ENCODE peak calls at places on chromosome 17, in seven cellular contexts. One of them, this sample, is unnamed.

GRCh38 chr17:52696362-52696761 is 537.8 kb upstream of the CA10 start:
- DNase-seq in activated T-cell treated with anti-CD3 and anti-CD28 coated beads for 4 hours: no peak
- DNase-seq in stimulated activated CD8-positive, alpha-beta memory T cell treated with anti-CD3 and anti-CD28 coated beads, Interleukin-7, amount 100 ng/mL, for 4 hours: no peak
- DNase-seq in NT2/D1: no peak
- DNase-seq in activated CD4-positive, alpha-beta T cell treated with anti-CD3 and anti-CD28 coated beads for 48 hours: no peak
- DNase-seq in activated naive CD4-positive, alpha-beta T cell treated with anti-CD3 and anti-CD28 coated beads, Interleukin-2, amount 10 ng/mL, durations not matched to agents 7 days and 5 days: no peak
- DNase-seq in HTR-8/SVneo: no peak
- DNase-seq in this sample: no peak

GRCh38 chr17:50147841-50148225 is 2.6 kb downstream of the PPP1R9B start:
- DNase-seq in activated CD4-positive, alpha-beta T cell treated with anti-CD3 and anti-CD28 coated beads for 48 hours: no peak
- DNase-seq in NT2/D1: no peak
- DNase-seq in HTR-8/SVneo: no peak
- DNase-seq in stimulated activated CD8-positive, alpha-beta memory T cell treated with anti-CD3 and anti-CD28 coated beads, Interleukin-7, amount 100 ng/mL, for 4 hours: no peak
- DNase-seq in activated naive CD4-positive, alpha-beta T cell treated with anti-CD3 and anti-CD28 coated beads, Interleukin-2, amount 10 ng/mL, durations not matched to agents 7 days and 5 days: no peak
- DNase-seq in activated T-cell treated with anti-CD3 and anti-CD28 coated beads for 4 hours: no peak
- DNase-seq in this sample: no peak

GRCh38 chr17:38871247-38871991 is 1.6 kb downstream of the LASP1 start:
- DNase-seq in stimulated activated CD8-positive, alpha-beta memory T cell treated with anti-CD3 and anti-CD28 coated beads, Interleukin-7, amount 100 ng/mL, for 4 hours: peak; percentile 74
- DNase-seq in HTR-8/SVneo: peak; percentile 85
- DNase-seq in NT2/D1: no peak
- DNase-seq in activated T-cell treated with anti-CD3 and anti-CD28 coated beads for 4 hours: peak; percentile 79
- DNase-seq in activated CD4-positive, alpha-beta T cell treated with anti-CD3 and anti-CD28 coated beads for 48 hours: peak; percentile 87
- DNase-seq in activated naive CD4-positive, alpha-beta T cell treated with anti-CD3 and anti-CD28 coated beads, Interleukin-2, amount 10 ng/mL, durations not matched to agents 7 days and 5 days: peak; percentile 86
- DNase-seq in this sample: no peak

GRCh38 chr17:16086957-16087356 is 87.3 kb downstream of the TTC19 start:
- DNase-seq in activated CD4-positive, alpha-beta T cell treated with anti-CD3 and anti-CD28 coated beads for 48 hours: peak; percentile 4
- DNase-seq in stimulated activated CD8-positive, alpha-beta memory T cell treated with anti-CD3 and anti-CD28 coated beads, Interleukin-7, amount 100 ng/mL, for 4 hours: no peak
- DNase-seq in HTR-8/SVneo: no peak
- DNase-seq in NT2/D1: no peak
- DNase-seq in activated T-cell treated with anti-CD3 and anti-CD28 coated beads for 4 hours: no peak
- DNase-seq in activated naive CD4-positive, alpha-beta T cell treated with anti-CD3 and anti-CD28 coated beads, Interleukin-2, amount 10 ng/mL, durations not matched to agents 7 days and 5 days: no peak
- DNase-seq in this sample: no peak

GRCh38 chr17:78144146-78144719 is 2.0 kb upstream of the C17orf99 start:
- DNase-seq in activated naive CD4-positive, alpha-beta T cell treated with anti-CD3 and anti-CD28 coated beads, Interleukin-2, amount 10 ng/mL, durations not matched to agents 7 days and 5 days: peak; percentile 26
- DNase-seq in HTR-8/SVneo: peak; percentile 77
- DNase-seq in activated CD4-positive, alpha-beta T cell treated with anti-CD3 and anti-CD28 coated beads for 48 hours: no peak
- DNase-seq in stimulated activated CD8-positive, alpha-beta memory T cell treated with anti-CD3 and anti-CD28 coated beads, Interleukin-7, amount 100 ng/mL, for 4 hours: no peak
- DNase-seq in activated T-cell treated with anti-CD3 and anti-CD28 coated beads for 4 hours: no peak
- DNase-seq in NT2/D1: no peak
- DNase-seq in this sample: no peak

GRCh38 chr17:64773836-64774761 is 112.0 kb upstream of the SMURF2 start:
- DNase-seq in activated T-cell treated with anti-CD3 and anti-CD28 coated beads for 4 hours: no peak
- DNase-seq in stimulated activated CD8-positive, alpha-beta memory T cell treated with anti-CD3 and anti-CD28 coated beads, Interleukin-7, amount 100 ng/mL, for 4 hours: no peak
- DNase-seq in activated CD4-positive, alpha-beta T cell treated with anti-CD3 and anti-CD28 coated beads for 48 hours: peak; percentile 34
- DNase-seq in activated naive CD4-positive, alpha-beta T cell treated with anti-CD3 and anti-CD28 coated beads, Interleukin-2, amount 10 ng/mL, durations not matched to agents 7 days and 5 days: no peak
- DNase-seq in HTR-8/SVneo: peak; percentile 69
- DNase-seq in NT2/D1: peak; percentile 60
- DNase-seq in this sample: peak; percentile 19

GRCh38 chr17:82104797-82105416 is 6.9 kb upstream of the FASN start:
- DNase-seq in activated naive CD4-positive, alpha-beta T cell treated with anti-CD3 and anti-CD28 coated beads, Interleukin-2, amount 10 ng/mL, durations not matched to agents 7 days and 5 days: no peak
- DNase-seq in activated CD4-positive, alpha-beta T cell treated with anti-CD3 and anti-CD28 coated beads for 48 hours: no peak
- DNase-seq in HTR-8/SVneo: no peak
- DNase-seq in activated T-cell treated with anti-CD3 and anti-CD28 coated beads for 4 hours: no peak
- DNase-seq in NT2/D1: no peak
- DNase-seq in stimulated activated CD8-positive, alpha-beta memory T cell treated with anti-CD3 and anti-CD28 coated beads, Interleukin-7, amount 100 ng/mL, for 4 hours: no peak
- DNase-seq in this sample: no peak

GRCh38 chr17:32341141-32341856 is 674 bp downstream of the C17orf75 start:
- DNase-seq in stimulated activated CD8-positive, alpha-beta memory T cell treated with anti-CD3 and anti-CD28 coated beads, Interleukin-7, amount 100 ng/mL, for 4 hours: no peak
- DNase-seq in activated CD4-positive, alpha-beta T cell treated with anti-CD3 and anti-CD28 coated beads for 48 hours: peak; percentile 62
- DNase-seq in activated T-cell treated with anti-CD3 and anti-CD28 coated beads for 4 hours: peak; percentile 24
- DNase-seq in activated naive CD4-positive, alpha-beta T cell treated with anti-CD3 and anti-CD28 coated beads, Interleukin-2, amount 10 ng/mL, durations not matched to agents 7 days and 5 days: peak; percentile 76
- DNase-seq in NT2/D1: no peak
- DNase-seq in HTR-8/SVneo: no peak
- DNase-seq in this sample: peak; percentile 32

GRCh38 chr17:49093131-49093530 is 39.4 kb upstream of the B4GALNT2 start:
- DNase-seq in activated naive CD4-positive, alpha-beta T cell treated with anti-CD3 and anti-CD28 coated beads, Interleukin-2, amount 10 ng/mL, durations not matched to agents 7 days and 5 days: no peak
- DNase-seq in activated T-cell treated with anti-CD3 and anti-CD28 coated beads for 4 hours: no peak
- DNase-seq in activated CD4-positive, alpha-beta T cell treated with anti-CD3 and anti-CD28 coated beads for 48 hours: no peak
- DNase-seq in NT2/D1: no peak
- DNase-seq in HTR-8/SVneo: no peak
- DNase-seq in stimulated activated CD8-positive, alpha-beta memory T cell treated with anti-CD3 and anti-CD28 coated beads, Interleukin-7, amount 100 ng/mL, for 4 hours: no peak
- DNase-seq in this sample: no peak

GRCh38 chr17:50607522-50607921 is 27.2 kb upstream of the ABCC3 start:
- DNase-seq in activated naive CD4-positive, alpha-beta T cell treated with anti-CD3 and anti-CD28 coated beads, Interleukin-2, amount 10 ng/mL, durations not matched to agents 7 days and 5 days: no peak
- DNase-seq in stimulated activated CD8-positive, alpha-beta memory T cell treated with anti-CD3 and anti-CD28 coated beads, Interleukin-7, amount 100 ng/mL, for 4 hours: no peak
- DNase-seq in HTR-8/SVneo: no peak
- DNase-seq in activated T-cell treated with anti-CD3 and anti-CD28 coated beads for 4 hours: no peak
- DNase-seq in NT2/D1: no peak
- DNase-seq in activated CD4-positive, alpha-beta T cell treated with anti-CD3 and anti-CD28 coated beads for 48 hours: no peak
- DNase-seq in this sample: no peak

This sample was measured in NCI-H345.